ENCODE peak calls at places on chromosome 17, in ten cellular contexts. K, T, L, I, Q, V, X, Z, D and E are unnamed samples.

GRCh38 chr17:27533874-27534815 is 77.9 kb downstream of the KSR1 start:
- DNase-seq in K (no peak), T (no peak), L (no peak), I (no peak), Q (peak), V (no peak), X (no peak), Z (no peak), D (no peak), E (peak)

GRCh38 chr17:205176-205538 is 23.7 kb upstream of the DOC2B start:
- DNase-seq in K (no peak), T (no peak), L (no peak), I (no peak), Q (no peak), V (no peak), X (no peak), Z (no peak), D (no peak), E (no peak)

GRCh38 chr17:8576895-8577294 is 53.6 kb downstream of the MYH10 start:
- DNase-seq in K (no peak), T (no peak), L (no peak), I (no peak), Q (no peak), V (no peak), X (no peak), Z (no peak), D (no peak), E (no peak)

GRCh38 chr17:58279016-58279671 is 1.6 kb downstream of the MPO start:
- DNase-seq in K (no peak), T (peak), L (no peak), I (no peak), Q (no peak), V (no peak), X (no peak), Z (no peak), D (no peak), E (no peak)

GRCh38 chr17:78973196-78973595 is 6.5 kb downstream of the LGALS3BP start:
- DNase-seq in K (no peak), T (no peak), L (no peak), I (no peak), Q (no peak), V (no peak), X (no peak), Z (no peak), D (no peak), E (no peak)

GRCh38 chr17:48725005-48725293 is 2.0 kb downstream of the PRAC2 start:
- DNase-seq in K (no peak), T (no peak), L (no peak), I (no peak), Q (no peak), V (no peak), X (no peak), Z (no peak), D (no peak), E (no peak)

GRCh38 chr17:48646183-48647102 is 20.3 kb upstream of the HOXB9 start:
- DNase-seq in K (no peak), T (no peak), L (peak), I (peak), Q (peak), V (no peak), X (peak), Z (no peak), D (peak), E (peak)

GRCh38 chr17:58328195-58329034 is at the start of gene TSPOAP1:
- DNase-seq in K (peak), T (no peak), L (no peak), I (peak), Q (no peak), V (peak), X (peak), Z (no peak), D (peak), E (no peak)